ENCODE peak calls at places on chromosomes 2 and 18, in four cellular contexts. One of them, this sample, is unnamed.
A peak's percentile ranks its signal among the peaks of the same experiment; 100 is the strongest.

GRCh38 chr2:147525724-147526489 is 318.9 kb upstream of the ACVR2A start:
- DNase-seq in CD8-positive, alpha-beta T cell: no peak
- DNase-seq in OCI-LY7: no peak
- DNase-seq in neural progenitor cell: no peak
- DNase-seq in this sample: no peak

GRCh38 chr2:29011650-29012060 is 30.6 kb downstream of the TOGARAM2 start:
- DNase-seq in CD8-positive, alpha-beta T cell: peak; percentile 95
- DNase-seq in OCI-LY7: no peak
- DNase-seq in neural progenitor cell: no peak
- DNase-seq in this sample: peak; percentile 80

GRCh38 chr18:23136326-23137092 is 1.2 kb downstream of the CABLES1 start:
- DNase-seq in CD8-positive, alpha-beta T cell: no peak
- DNase-seq in OCI-LY7: no peak
- DNase-seq in neural progenitor cell: peak; percentile 41
- DNase-seq in this sample: peak; percentile 71

GRCh38 chr18:79750980-79751571 is 46.7 kb upstream of the KCNG2 start:
- DNase-seq in CD8-positive, alpha-beta T cell: no peak
- DNase-seq in OCI-LY7: no peak
- DNase-seq in neural progenitor cell: no peak
- DNase-seq in this sample: peak; percentile 93

GRCh38 chr2:171141320-171141719 is 19.4 kb downstream of the TLK1 start:
- DNase-seq in CD8-positive, alpha-beta T cell: no peak
- DNase-seq in OCI-LY7: no peak
- DNase-seq in neural progenitor cell: no peak
- DNase-seq in this sample: no peak

GRCh38 chr2:237581751-237582746 is 8.5 kb downstream of the RAB17 start:
- DNase-seq in CD8-positive, alpha-beta T cell: peak; percentile 80
- DNase-seq in OCI-LY7: peak; percentile 62
- DNase-seq in neural progenitor cell: peak; percentile 65
- DNase-seq in this sample: peak; percentile 69

GRCh38 chr18:74430231-74430630 is 26.9 kb downstream of the DIPK1C start:
- DNase-seq in CD8-positive, alpha-beta T cell: no peak
- DNase-seq in OCI-LY7: no peak
- DNase-seq in neural progenitor cell: no peak
- DNase-seq in this sample: no peak

GRCh38 chr2:207635468-207636200 is 10.4 kb upstream of the METTL21A start:
- DNase-seq in CD8-positive, alpha-beta T cell: no peak
- DNase-seq in OCI-LY7: no peak
- DNase-seq in neural progenitor cell: no peak
- DNase-seq in this sample: no peak

GRCh38 chr2:75310915-75311314 is 111.6 kb upstream of the TACR1 start:
- DNase-seq in CD8-positive, alpha-beta T cell: no peak
- DNase-seq in OCI-LY7: no peak
- DNase-seq in neural progenitor cell: no peak
- DNase-seq in this sample: no peak

GRCh38 chr2:102181919-102182635 is 4.7 kb upstream of the IL1RL2 start:
- DNase-seq in CD8-positive, alpha-beta T cell: no peak
- DNase-seq in OCI-LY7: no peak
- DNase-seq in neural progenitor cell: no peak
- DNase-seq in this sample: no peak

GRCh38 chr2:152421521-152422367 is 86.8 kb downstream of the FMNL2 start:
- DNase-seq in CD8-positive, alpha-beta T cell: no peak
- DNase-seq in OCI-LY7: no peak
- DNase-seq in neural progenitor cell: no peak
- DNase-seq in this sample: peak; percentile 69

GRCh38 chr2:161104054-161104553 is 56.1 kb upstream of the TANK start:
- DNase-seq in CD8-positive, alpha-beta T cell: no peak
- DNase-seq in OCI-LY7: peak; percentile 46
- DNase-seq in neural progenitor cell: no peak
- DNase-seq in this sample: no peak

GRCh38 chr18:74455386-74455785 is 1.7 kb downstream of the DIPK1C start:
- DNase-seq in CD8-positive, alpha-beta T cell: no peak
- DNase-seq in OCI-LY7: no peak
- DNase-seq in neural progenitor cell: no peak
- DNase-seq in this sample: no peak

GRCh38 chr18:67217551-67218166 is 298.9 kb downstream of the DSEL start:
- DNase-seq in CD8-positive, alpha-beta T cell: peak; percentile 48
- DNase-seq in OCI-LY7: peak; percentile 43
- DNase-seq in neural progenitor cell: peak; percentile 75
- DNase-seq in this sample: peak; percentile 34

GRCh38 chr2:16194096-16194390 is 253.7 kb downstream of the MYCN start:
- DNase-seq in CD8-positive, alpha-beta T cell: no peak
- DNase-seq in OCI-LY7: no peak
- DNase-seq in neural progenitor cell: no peak
- DNase-seq in this sample: no peak

GRCh38 chr2:126778561-126779285 is 120.0 kb upstream of the TEX51 start:
- DNase-seq in CD8-positive, alpha-beta T cell: no peak
- DNase-seq in OCI-LY7: no peak
- DNase-seq in neural progenitor cell: peak; percentile 33
- DNase-seq in this sample: no peak

GRCh38 chr2:88709117-88709739 is 17.8 kb downstream of the RPIA start:
- DNase-seq in CD8-positive, alpha-beta T cell: no peak
- DNase-seq in OCI-LY7: no peak
- DNase-seq in neural progenitor cell: no peak
- DNase-seq in this sample: no peak

GRCh38 chr2:143936758-143937562 is 583.0 kb downstream of the ZEB2 start:
- DNase-seq in CD8-positive, alpha-beta T cell: no peak
- DNase-seq in OCI-LY7: no peak
- DNase-seq in neural progenitor cell: peak; percentile 86
- DNase-seq in this sample: no peak

GRCh38 chr2:45946023-45946422 is 294.5 kb downstream of the PRKCE start:
- DNase-seq in CD8-positive, alpha-beta T cell: no peak
- DNase-seq in OCI-LY7: no peak
- DNase-seq in neural progenitor cell: no peak
- DNase-seq in this sample: no peak

GRCh38 chr18:13256444-13257305 is 38.1 kb downstream of the LDLRAD4 start:
- DNase-seq in CD8-positive, alpha-beta T cell: no peak
- DNase-seq in OCI-LY7: no peak
- DNase-seq in neural progenitor cell: peak; percentile 67
- DNase-seq in this sample: peak; percentile 25

GRCh38 chr18:66752733-66753132 is 148.8 kb upstream of the CDH19 start:
- DNase-seq in CD8-positive, alpha-beta T cell: no peak
- DNase-seq in OCI-LY7: no peak
- DNase-seq in neural progenitor cell: no peak
- DNase-seq in this sample: no peak

GRCh38 chr2:47867205-47867604 is 39.1 kb downstream of the FBXO11 start:
- DNase-seq in CD8-positive, alpha-beta T cell: no peak
- DNase-seq in OCI-LY7: peak; percentile 25
- DNase-seq in neural progenitor cell: no peak
- DNase-seq in this sample: no peak

GRCh38 chr18:80252136-80252535 is 4.8 kb upstream of the PARD6G start:
- DNase-seq in CD8-positive, alpha-beta T cell: no peak
- DNase-seq in OCI-LY7: no peak
- DNase-seq in neural progenitor cell: no peak
- DNase-seq in this sample: no peak

GRCh38 chr18:10131783-10132381 is 218.1 kb downstream of the VAPA start:
- DNase-seq in CD8-positive, alpha-beta T cell: no peak
- DNase-seq in OCI-LY7: no peak
- DNase-seq in neural progenitor cell: peak; percentile 62
- DNase-seq in this sample: peak; percentile 60

GRCh38 chr2:220539481-220539880 is 912.1 kb downstream of the SLC4A3 start:
- DNase-seq in CD8-positive, alpha-beta T cell: no peak
- DNase-seq in OCI-LY7: no peak
- DNase-seq in neural progenitor cell: no peak
- DNase-seq in this sample: no peak

GRCh38 chr18:9673296-9674251 is 34.5 kb upstream of the RAB31 start:
- DNase-seq in CD8-positive, alpha-beta T cell: no peak
- DNase-seq in OCI-LY7: peak; percentile 61
- DNase-seq in neural progenitor cell: peak; percentile 44
- DNase-seq in this sample: peak; percentile 86

GRCh38 chr2:96164459-96165184 is 19.4 kb upstream of the DUSP2 start:
- DNase-seq in CD8-positive, alpha-beta T cell: peak; percentile 80
- DNase-seq in OCI-LY7: peak; percentile 93
- DNase-seq in neural progenitor cell: peak; percentile 44
- DNase-seq in this sample: peak; percentile 85

GRCh38 chr2:214808481-214808931 is 977 bp downstream of the BARD1 start:
- DNase-seq in CD8-positive, alpha-beta T cell: no peak
- DNase-seq in OCI-LY7: peak; percentile 8
- DNase-seq in neural progenitor cell: no peak
- DNase-seq in this sample: no peak

GRCh38 chr2:38125830-38126229 is 49.9 kb upstream of the CYP1B1 start:
- DNase-seq in CD8-positive, alpha-beta T cell: no peak
- DNase-seq in OCI-LY7: no peak
- DNase-seq in neural progenitor cell: no peak
- DNase-seq in this sample: no peak

GRCh38 chr18:59985289-59985688 is 85.5 kb downstream of the PMAIP1 start:
- DNase-seq in CD8-positive, alpha-beta T cell: no peak
- DNase-seq in OCI-LY7: no peak
- DNase-seq in neural progenitor cell: no peak
- DNase-seq in this sample: no peak

GRCh38 chr18:79851981-79852380 is 54.2 kb downstream of the KCNG2 start:
- DNase-seq in CD8-positive, alpha-beta T cell: no peak
- DNase-seq in OCI-LY7: no peak
- DNase-seq in neural progenitor cell: no peak
- DNase-seq in this sample: peak; percentile 26

DNA sequence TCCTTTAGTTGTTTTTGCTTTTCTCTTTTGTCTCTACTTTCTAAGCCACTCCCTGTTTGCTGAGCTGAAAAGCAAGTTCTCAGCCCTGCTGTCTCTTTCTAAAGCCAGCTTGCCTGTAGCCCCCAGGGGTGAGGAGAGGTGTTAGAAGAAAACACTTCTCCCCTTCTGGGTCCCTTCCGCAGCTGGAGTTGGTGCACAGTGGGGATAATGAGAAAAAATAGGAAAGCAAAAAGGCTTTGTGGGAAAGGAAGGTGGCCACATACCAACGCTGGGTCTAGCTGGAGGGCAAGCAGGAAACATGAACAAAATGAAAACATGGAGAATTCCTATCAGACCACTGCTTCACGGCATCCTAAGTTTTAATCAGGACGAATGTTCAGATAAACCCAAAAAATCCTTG is 15.5 kb upstream of the SLC20A1 start:
- DNase-seq in CD8-positive, alpha-beta T cell: no peak
- DNase-seq in OCI-LY7: no peak
- DNase-seq in neural progenitor cell: peak; percentile 34
- DNase-seq in this sample: no peak
- H3K4me1 ChIP-seq in CD8-positive, alpha-beta T cell: peaks cover 87% of the 10 kb centered on the region
- H3K4me1 ChIP-seq in OCI-LY7: peaks cover 15% of the 10 kb centered on the region
- H3K4me1 ChIP-seq in neural progenitor cell: peaks cover 24% of the 10 kb centered on the region
- H3K4me1 ChIP-seq in this sample: peaks cover 7% of the 10 kb centered on the region

GRCh38 chr2:54475919-54476318 is 19.8 kb downstream of the SPTBN1 start:
- DNase-seq in CD8-positive, alpha-beta T cell: no peak
- DNase-seq in OCI-LY7: no peak
- DNase-seq in neural progenitor cell: no peak
- DNase-seq in this sample: no peak

GRCh38 chr2:54471221-54471711 is 15.1 kb downstream of the SPTBN1 start:
- DNase-seq in CD8-positive, alpha-beta T cell: no peak
- DNase-seq in OCI-LY7: peak; percentile 45
- DNase-seq in neural progenitor cell: no peak
- DNase-seq in this sample: no peak

GRCh38 chr2:54476852-54477251 is 20.7 kb downstream of the SPTBN1 start:
- DNase-seq in CD8-positive, alpha-beta T cell: no peak
- DNase-seq in OCI-LY7: no peak
- DNase-seq in neural progenitor cell: no peak
- DNase-seq in this sample: no peak

GRCh38 chr2:54475285-54475684 is 19.2 kb downstream of the SPTBN1 start:
- DNase-seq in CD8-positive, alpha-beta T cell: no peak
- DNase-seq in OCI-LY7: no peak
- DNase-seq in neural progenitor cell: no peak
- DNase-seq in this sample: no peak

DNA sequence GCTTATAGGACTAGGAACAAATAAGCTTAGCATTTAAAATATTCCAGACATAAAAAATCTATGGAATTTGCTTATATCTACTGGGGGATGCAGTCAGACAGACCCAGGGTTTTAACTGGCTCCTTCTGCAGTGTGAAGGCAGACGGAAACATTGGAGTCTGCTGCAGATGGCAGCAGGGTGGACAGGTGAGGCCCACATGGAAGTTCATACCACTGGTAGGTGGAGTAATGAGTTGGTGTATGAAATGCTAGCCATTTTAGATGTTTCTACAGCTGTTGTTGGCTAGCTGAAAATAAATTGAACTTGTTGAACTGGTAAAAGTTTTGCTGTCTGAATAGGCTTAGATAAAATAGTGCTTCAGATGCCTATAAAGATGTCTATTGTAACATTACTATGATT is 17.7 kb downstream of the SPTBN1 start:
- DNase-seq in CD8-positive, alpha-beta T cell: no peak
- DNase-seq in OCI-LY7: no peak
- DNase-seq in neural progenitor cell: no peak
- DNase-seq in this sample: no peak
- H3K4me1 ChIP-seq in CD8-positive, alpha-beta T cell: no peaks in the 10 kb centered on the region
- H3K4me1 ChIP-seq in OCI-LY7: peaks cover 16% of the 10 kb centered on the region
- H3K4me1 ChIP-seq in neural progenitor cell: peaks cover 14% of the 10 kb centered on the region
- H3K4me1 ChIP-seq in this sample: no peaks in the 10 kb centered on the region

DNA sequence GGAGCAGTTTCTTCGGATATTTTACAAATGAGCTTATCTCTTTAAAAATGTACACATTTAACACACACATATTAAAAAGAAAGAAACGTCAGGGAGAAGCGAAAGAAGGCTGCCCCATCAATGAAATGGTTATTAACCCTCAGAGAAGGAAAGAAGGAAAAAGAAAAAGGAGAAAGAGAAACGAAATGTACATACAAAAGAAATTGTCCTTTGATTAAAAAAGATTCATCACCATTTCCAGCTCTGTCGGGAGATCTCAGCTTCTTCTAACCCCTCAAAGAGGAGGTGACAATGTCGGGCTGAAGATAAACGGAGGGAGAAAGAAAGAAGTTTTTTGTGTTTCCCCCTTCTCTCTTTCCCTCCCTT is 1.5 kb downstream of the IKZF2 start:
- DNase-seq in CD8-positive, alpha-beta T cell: no peak
- DNase-seq in OCI-LY7: peak; percentile 25
- DNase-seq in neural progenitor cell: no peak
- DNase-seq in this sample: no peak
- H3K4me1 ChIP-seq in CD8-positive, alpha-beta T cell: peaks cover 12% of the 10 kb centered on the region
- H3K4me1 ChIP-seq in OCI-LY7: peaks cover 40% of the 10 kb centered on the region
- H3K4me1 ChIP-seq in neural progenitor cell: peaks cover 21% of the 10 kb centered on the region
- H3K4me1 ChIP-seq in this sample: no peaks in the 10 kb centered on the region

GRCh38 chr18:77634495-77634894 is 384.8 kb downstream of the GALR1 start:
- DNase-seq in CD8-positive, alpha-beta T cell: no peak
- DNase-seq in OCI-LY7: no peak
- DNase-seq in neural progenitor cell: peak; percentile 26
- DNase-seq in this sample: no peak

GRCh38 chr18:77632738-77633137 is 383.1 kb downstream of the GALR1 start:
- DNase-seq in CD8-positive, alpha-beta T cell: no peak
- DNase-seq in OCI-LY7: peak; percentile 22
- DNase-seq in neural progenitor cell: no peak
- DNase-seq in this sample: no peak

GRCh38 chr18:77635858-77636257 is 386.2 kb downstream of the GALR1 start:
- DNase-seq in CD8-positive, alpha-beta T cell: no peak
- DNase-seq in OCI-LY7: no peak
- DNase-seq in neural progenitor cell: no peak
- DNase-seq in this sample: no peak

GRCh38 chr18:77635441-77635840 is 385.8 kb downstream of the GALR1 start:
- DNase-seq in CD8-positive, alpha-beta T cell: no peak
- DNase-seq in OCI-LY7: no peak
- DNase-seq in neural progenitor cell: no peak
- DNase-seq in this sample: no peak
- H3K4me1 ChIP-seq in CD8-positive, alpha-beta T cell: no peaks in the 10 kb centered on the region
- H3K4me1 ChIP-seq in OCI-LY7: no peaks in the 10 kb centered on the region
- H3K4me1 ChIP-seq in neural progenitor cell: no peaks in the 10 kb centered on the region
- H3K4me1 ChIP-seq in this sample: no peaks in the 10 kb centered on the region